ENCODE peak calls at places on chromosome X, in seven cellular contexts. U is upper lobe of left lung, L is iPS DF 6.9, F is GM23248, O is OCI-LY7, N is psoas muscle, B is mesenchymal stem cell. M is an unnamed sample.

GRCh38 chrX:140775211-140775610 is 65.7 kb downstream of the LINC00632 start:
- DNase-seq in L (no peak), O (no peak), N (no peak), F (no peak), B (no peak), U (no peak), M (no peak)

GRCh38 chrX:45070116-45071007 is 130.3 kb downstream of the DIPK2B start:
- DNase-seq in O (peak), L (no peak), B (peak), N (no peak), F (peak), U (no peak), M (no peak)

GRCh38 chrX:10050481-10050880 is 83.3 kb downstream of the CLDN34 start:
- DNase-seq in O (no peak), L (no peak), F (no peak), U (peak), B (no peak), N (no peak), M (no peak)

GRCh38 chrX:54794004-54794403 is 4.1 kb downstream of the ITIH6 start:
- DNase-seq in L (no peak), B (no peak), O (no peak), U (no peak), N (no peak), F (no peak), M (no peak)

GRCh38 chrX:10617964-10618342 is 2.4 kb downstream of the MID1 start:
- DNase-seq in L (no peak), U (no peak), B (no peak), N (no peak), O (no peak), F (peak), M (no peak)

GRCh38 chrX:69103539-69103938 is 61.7 kb downstream of the PJA1 start:
- DNase-seq in O (no peak), L (no peak), F (no peak), N (no peak), U (no peak), B (no peak), M (no peak)

GRCh38 chrX:27555514-27555913 is 34.6 kb upstream of the DCAF8L2 start:
- DNase-seq in N (no peak), U (no peak), B (peak), F (peak), O (peak), L (no peak), M (no peak)

GRCh38 chrX:48697182-48697727 is 721 bp downstream of the SUV39H1 start:
- DNase-seq in B (peak), F (no peak), N (no peak), L (no peak), U (no peak), O (no peak), M (no peak)

GRCh38 chrX:3145716-3146115 is 104.4 kb downstream of the ARSF start:
- DNase-seq in B (no peak), L (no peak), F (no peak), N (no peak), U (no peak), O (no peak), M (no peak)

GRCh38 chrX:153468008-153468580 is 2.3 kb downstream of the HAUS7 start:
- DNase-seq in F (no peak), L (no peak), O (no peak), N (no peak), B (no peak), U (no peak), M (no peak)

GRCh38 chrX:65196758-65197371 is 220.6 kb upstream of the ZC4H2 start:
- DNase-seq in U (peak), F (peak), O (peak), L (no peak), B (no peak), N (no peak), M (no peak)

GRCh38 chrX:112642349-112642748 is 37.4 kb downstream of the LHFPL1 start:
- DNase-seq in F (peak), B (peak), O (peak), L (peak), U (no peak), N (no peak), M (no peak)

GRCh38 chrX:64093761-64094160 is 111.7 kb downstream of the AMER1 start:
- DNase-seq in B (peak), F (peak), N (no peak), U (no peak), O (peak), L (no peak), M (no peak)

GRCh38 chrX:77114501-77114900 is 332.7 kb upstream of the FGF16 start:
- DNase-seq in B (no peak), L (no peak), N (no peak), F (no peak), O (no peak), U (no peak), M (no peak)

GRCh38 chrX:39519213-39519544 is 578.6 kb downstream of the BCOR start:
- DNase-seq in O (no peak), B (no peak), N (no peak), L (no peak), U (no peak), F (peak), M (no peak)

GRCh38 chrX:15507005-15507404 is 6.4 kb downstream of the BMX start:
- DNase-seq in F (no peak), U (no peak), B (no peak), L (no peak), O (no peak), N (no peak), M (no peak)

GRCh38 chrX:44017726-44018125 is 44.5 kb upstream of the NDP start:
- DNase-seq in L (no peak), N (no peak), B (no peak), F (no peak), U (no peak), O (no peak), M (no peak)

GRCh38 chrX:21745756-21746155 is 12.2 kb downstream of the SMPX start:
- DNase-seq in F (peak), O (peak), N (no peak), B (peak), U (no peak), L (no peak), M (no peak)

GRCh38 chrX:6574762-6575161 is 39.8 kb upstream of the VCX3A start:
- DNase-seq in F (no peak), O (peak), B (no peak), L (no peak), U (no peak), N (no peak), M (no peak)

GRCh38 chrX:40267334-40268118 is 169.8 kb upstream of the BCOR start:
- DNase-seq in U (no peak), O (peak), B (peak), F (peak), L (no peak), N (peak), M (no peak)

GRCh38 chrX:53930513-53931380 is 113.5 kb downstream of the PHF8 start:
- DNase-seq in B (peak), U (no peak), N (no peak), F (peak), O (no peak), L (no peak), M (no peak)

GRCh38 chrX:69093960-69094935 is 71.0 kb downstream of the PJA1 start:
- DNase-seq in L (peak), U (no peak), O (peak), N (no peak), B (peak), F (peak), M (no peak)

GRCh38 chrX:42366181-42366580 is 411.8 kb downstream of the PPP1R2C start:
- DNase-seq in B (peak), F (no peak), O (no peak), U (no peak), N (no peak), L (no peak), M (no peak)

GRCh38 chrX:130173190-130173895 is 1.6 kb downstream of the RAB33A start:
- DNase-seq in B (peak), L (no peak), U (peak), O (peak), N (peak), F (peak), M (no peak)

GRCh38 chrX:11423362-11423818 is 130.2 kb downstream of the AMELX start:
- DNase-seq in F (peak), L (no peak), U (peak), B (peak), N (peak), O (peak), M (no peak)

GRCh38 chrX:39652336-39652735 is 445.4 kb downstream of the BCOR start:
- DNase-seq in L (no peak), N (no peak), F (peak), B (no peak), U (no peak), O (peak), M (no peak)

GRCh38 chrX:73021361-73022092 is 18.8 kb downstream of the PABPC1L2B start:
- DNase-seq in U (no peak), B (no peak), N (no peak), O (no peak), F (no peak), L (no peak), M (no peak)

GRCh38 chrX:126847143-126847542 is 27.6 kb downstream of the PRR32 start:
- DNase-seq in O (no peak), N (no peak), L (no peak), F (no peak), B (no peak), U (no peak), M (no peak)

GRCh38 chrX:23578079-23578478 is 89.2 kb upstream of the PRDX4 start:
- DNase-seq in F (peak), L (no peak), B (no peak), N (no peak), U (no peak), O (no peak), M (no peak)

GRCh38 chrX:50903387-50904027 is 7.0 kb upstream of the BMP15 start:
- DNase-seq in L (no peak), B (peak), N (no peak), O (peak), U (no peak), F (peak), M (no peak)

GRCh38 chrX:18753603-18754002 is 46.2 kb downstream of the PPEF1 start:
- DNase-seq in N (no peak), F (no peak), L (no peak), B (no peak), U (no peak), O (no peak), M (no peak)

GRCh38 chrX:28549839-28550238 is 37.4 kb upstream of the IL1RAPL1 start:
- DNase-seq in F (no peak), L (no peak), U (no peak), N (no peak), B (no peak), O (no peak), M (no peak)

GRCh38 chrX:39764441-39764914 is 333.3 kb downstream of the BCOR start:
- DNase-seq in N (no peak), F (no peak), L (no peak), B (peak), O (peak), U (no peak), M (no peak)

GRCh38 chrX:20312018-20312417 is 45.3 kb upstream of the RPS6KA3 start:
- DNase-seq in F (no peak), L (no peak), U (no peak), B (no peak), O (no peak), N (no peak), M (no peak)
- H3K27ac ChIP-seq in F (no peak), L (no peak), U (no peak), B (no peak), O (peak), N (peak), M (no peak)

GRCh38 chrX:70922776-70923473 is 8.0 kb downstream of the SLC7A3 start:
- DNase-seq in O (no peak), L (no peak), U (no peak), N (no peak), F (no peak), B (no peak), M (no peak)
- H3K27ac ChIP-seq in O (no peak), L (no peak), U (no peak), N (no peak), F (no peak), B (no peak), M (no peak)

GRCh38 chrX:20352504-20352903 is 85.8 kb upstream of the RPS6KA3 start:
- DNase-seq in L (no peak), B (no peak), O (no peak), F (no peak), N (no peak), U (no peak), M (no peak)
- H3K27ac ChIP-seq in L (no peak), B (no peak), O (no peak), F (no peak), N (no peak), U (no peak), M (no peak)

DNA sequence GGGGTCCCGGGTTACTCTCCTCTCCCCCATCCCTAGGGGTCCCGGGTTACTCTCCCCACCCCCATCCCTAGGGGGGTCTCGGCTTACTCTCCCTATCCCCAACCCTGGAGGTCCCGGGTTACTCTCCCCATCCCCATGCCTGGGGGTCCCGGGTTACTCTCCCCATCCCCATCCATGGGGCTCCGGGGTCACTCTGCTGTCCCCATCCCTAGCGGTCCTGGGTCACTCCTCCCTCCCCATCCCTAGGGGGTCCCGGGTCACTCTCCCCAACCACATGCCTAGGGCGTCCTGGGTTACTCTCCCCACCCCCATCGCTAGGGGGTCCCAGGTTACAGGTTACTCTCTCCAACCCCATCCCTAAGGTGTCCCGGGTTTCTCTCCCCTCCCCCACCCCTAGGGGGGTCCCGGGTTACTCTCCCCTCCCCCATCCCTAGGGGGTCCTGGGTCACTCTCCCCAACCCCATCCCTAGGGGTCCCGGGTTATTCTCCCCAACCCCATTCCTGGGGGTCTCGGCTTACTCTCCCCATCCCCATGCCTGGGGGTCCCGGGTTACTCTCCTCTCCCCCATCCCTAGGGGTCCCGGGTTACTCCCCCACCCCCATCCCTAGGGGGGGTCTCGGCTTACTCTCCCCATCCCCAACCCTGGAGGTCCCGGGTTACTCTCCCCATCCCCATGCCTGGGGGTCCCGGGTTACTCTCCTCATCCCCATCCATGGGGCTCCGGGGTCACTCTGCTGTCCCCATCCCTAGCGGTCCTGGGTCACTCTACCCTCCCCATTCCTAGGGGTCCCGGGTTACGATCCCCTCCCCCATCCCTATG is 823 bp downstream of the ASMTL start:
- DNase-seq in B (no peak), U (peak), N (no peak), L (no peak), F (no peak), O (no peak), M (no peak)
- H3K27ac ChIP-seq in B (no peak), U (peak), N (peak), L (no peak), F (peak), O (peak), M (peak)

GRCh38 chrX:150577174-150577573 is 8.8 kb downstream of the MTM1 start:
- DNase-seq in F (no peak), B (no peak), O (no peak), L (no peak), U (no peak), N (no peak), M (no peak)
- H3K27ac ChIP-seq in F (no peak), B (no peak), O (no peak), L (no peak), U (no peak), N (no peak), M (no peak)

DNA sequence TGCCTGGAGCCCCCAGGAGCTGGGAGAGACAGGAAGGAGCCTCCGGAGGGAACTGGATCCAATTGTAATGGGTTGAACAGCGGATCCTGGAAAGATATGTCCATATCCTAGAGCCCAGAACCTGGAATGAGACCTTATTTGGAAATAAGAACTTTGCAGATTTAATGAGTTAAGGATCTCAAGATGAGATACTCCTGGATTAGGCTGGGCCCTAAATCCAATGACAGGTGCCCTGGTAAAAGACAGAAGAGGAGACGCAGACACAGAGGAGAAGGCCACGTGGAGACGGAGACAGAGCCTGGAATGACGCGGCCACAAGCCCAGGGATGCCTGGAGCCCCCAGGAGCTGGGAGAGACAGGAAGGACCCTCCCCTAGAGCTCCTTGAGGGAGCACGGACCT is 34.1 kb downstream of the P2RY8 start:
- DNase-seq in O (peak), F (no peak), L (no peak), N (no peak), U (no peak), B (no peak), M (no peak)
- H3K27ac ChIP-seq in O (peak), F (no peak), L (no peak), N (no peak), U (no peak), B (no peak), M (no peak)

DNA sequence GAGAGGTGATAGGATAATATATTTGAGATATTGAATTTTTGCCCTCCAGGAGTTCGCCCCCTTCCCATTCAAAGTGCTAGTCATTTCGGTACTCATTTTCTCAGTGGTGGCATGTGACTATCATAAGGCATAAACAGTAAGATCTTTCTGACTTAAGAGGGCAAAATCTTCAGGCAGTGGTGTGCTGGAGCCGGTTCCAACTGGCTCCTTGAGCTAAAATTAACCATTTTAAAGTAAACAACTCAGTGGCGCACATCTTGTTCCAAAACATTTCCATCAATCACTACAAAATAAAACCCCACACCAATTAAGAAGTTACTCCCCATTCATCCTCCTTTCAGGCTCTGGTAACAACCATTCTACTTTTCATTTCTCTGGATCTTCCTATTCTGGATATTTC is 43.3 kb downstream of the LUZP4 start:
- DNase-seq in O (no peak), F (no peak), N (no peak), U (no peak), L (no peak), B (peak), M (no peak)
- H3K27ac ChIP-seq in O (no peak), F (no peak), N (no peak), U (no peak), L (no peak), B (no peak), M (no peak)

M was measured in vagina.